ENCODE peak calls at places on chromosomes 16 and 17, in eight cellular contexts. R is uterus; H is H1; P is stimulated activated CD8-positive, alpha-beta memory T cell treated with anti-CD3 and anti-CD28 coated beads, Interleukin-15, amount 100 ng/mL, for 4 hours; K is stimulated activated effector memory CD8-positive, alpha-beta T cell treated with anti-CD3 and anti-CD28 coated beads, Interleukin-12 subunit alpha, Interleukin-12 subunit beta, amount 100 ng/mL, for 72 hours; E is GM03348; G is AG09319; N is H9. L is an unnamed sample.

GRCh38 chr16:89015271-89015859 is 38.4 kb upstream of the CBFA2T3 start:
- DNase-seq in R (no peak), H (no peak), P (no peak), K (no peak), E (no peak), G (no peak), N (no peak), L (no peak)

GRCh38 chr17:27651411-27652345 is 20.7 kb downstream of the LGALS9 start:
- DNase-seq in R (peak), H (peak), P (peak), K (peak), E (peak), G (no peak), N (peak), L (peak)

GRCh38 chr17:80036715-80037477 is 454 bp downstream of the CCDC40 start:
- DNase-seq in R (no peak), H (peak), P (no peak), K (peak), E (peak), G (no peak), N (peak), L (no peak)

GRCh38 chr17:44217738-44218343 is 1.6 kb downstream of the UBTF start:
- DNase-seq in R (no peak), H (no peak), P (no peak), K (no peak), E (no peak), G (no peak), N (no peak), L (no peak)

GRCh38 chr16:18804540-18804939 is 3.2 kb upstream of the ARL6IP1 start:
- DNase-seq in R (no peak), H (no peak), P (no peak), K (no peak), E (no peak), G (no peak), N (peak), L (no peak)

GRCh38 chr17:1073241-1073962 is 76.5 kb downstream of the TIMM22 start:
- DNase-seq in R (no peak), H (no peak), P (no peak), K (no peak), E (no peak), G (no peak), N (no peak), L (no peak)

GRCh38 chr16:29857133-29857760 is 5.8 kb downstream of the CDIPT start:
- DNase-seq in R (no peak), H (no peak), P (no peak), K (no peak), E (peak), G (peak), N (no peak), L (peak)

GRCh38 chr17:50593321-50593720 is 32.8 kb downstream of the CACNA1G start:
- DNase-seq in R (no peak), H (peak), P (no peak), K (no peak), E (no peak), G (no peak), N (peak), L (no peak)

GRCh38 chr17:10790491-10791401 is 13.2 kb downstream of the TMEM238L start:
- DNase-seq in R (no peak), H (no peak), P (no peak), K (no peak), E (no peak), G (no peak), N (no peak), L (no peak)

GRCh38 chr16:3643095-3643730 is 11.3 kb upstream of the DNASE1 start:
- DNase-seq in R (no peak), H (peak), P (no peak), K (no peak), E (no peak), G (no peak), N (no peak), L (no peak)

GRCh38 chr17:68709995-68710780 is 109.0 kb upstream of the FAM20A start:
- DNase-seq in R (peak), H (no peak), P (no peak), K (no peak), E (peak), G (peak), N (no peak), L (peak)

GRCh38 chr16:87490091-87490798 is 2.6 kb downstream of the ZCCHC14 start:
- DNase-seq in R (no peak), H (no peak), P (no peak), K (no peak), E (no peak), G (no peak), N (no peak), L (no peak)

GRCh38 chr16:26627958-26628357 is 438.8 kb upstream of the C16orf82 start:
- DNase-seq in R (no peak), H (no peak), P (no peak), K (no peak), E (no peak), G (no peak), N (no peak), L (no peak)

GRCh38 chr17:28706471-28707338 is 5.0 kb downstream of the PROCA1 start:
- DNase-seq in R (no peak), H (no peak), P (no peak), K (no peak), E (no peak), G (no peak), N (no peak), L (no peak)

GRCh38 chr17:49497147-49498036 is 2.3 kb downstream of the NGFR start:
- DNase-seq in R (no peak), H (peak), P (no peak), K (peak), E (peak), G (no peak), N (peak), L (peak)

GRCh38 chr17:41042953-41043352 is 1.7 kb upstream of the KRTAP1-1 start:
- DNase-seq in R (no peak), H (no peak), P (no peak), K (no peak), E (no peak), G (no peak), N (no peak), L (no peak)

GRCh38 chr16:82523786-82524185 is 103.0 kb upstream of the CDH13 start:
- DNase-seq in R (no peak), H (no peak), P (no peak), K (no peak), E (no peak), G (no peak), N (no peak), L (peak)

GRCh38 chr16:21159281-21159951 is 942 bp downstream of the LDAF1 start:
- DNase-seq in R (peak), H (peak), P (no peak), K (no peak), E (peak), G (no peak), N (peak), L (peak)

GRCh38 chr16:62876133-62876532 is 839.9 kb upstream of the CDH8 start:
- DNase-seq in R (no peak), H (no peak), P (no peak), K (no peak), E (no peak), G (no peak), N (no peak), L (no peak)

GRCh38 chr17:44082206-44082605 is 11.7 kb downstream of the G6PC3 start:
- DNase-seq in R (no peak), H (no peak), P (no peak), K (no peak), E (no peak), G (no peak), N (no peak), L (peak)

GRCh38 chr16:69301861-69302260 is 9.3 kb upstream of the VPS4A start:
- DNase-seq in R (no peak), H (no peak), P (no peak), K (no peak), E (no peak), G (no peak), N (no peak), L (no peak)

GRCh38 chr16:15772579-15773293 is 84.1 kb downstream of the MYH11 start:
- DNase-seq in R (no peak), H (no peak), P (no peak), K (no peak), E (no peak), G (no peak), N (no peak), L (no peak)

GRCh38 chr17:17849863-17850373 is 13.1 kb upstream of the SREBF1 start:
- DNase-seq in R (peak), H (no peak), P (peak), K (no peak), E (peak), G (no peak), N (peak), L (peak)

GRCh38 chr17:48915459-48916282 is 7.5 kb downstream of the UBE2Z start:
- DNase-seq in R (no peak), H (no peak), P (peak), K (peak), E (peak), G (peak), N (no peak), L (peak)

GRCh38 chr16:76228546-76229146 is 48.6 kb upstream of the CNTNAP4 start:
- DNase-seq in R (no peak), H (no peak), P (no peak), K (no peak), E (no peak), G (no peak), N (no peak), L (no peak)

GRCh38 chr16:14186007-14186953 is 115.2 kb downstream of the MRTFB start:
- DNase-seq in R (peak), H (peak), P (no peak), K (no peak), E (peak), G (peak), N (peak), L (peak)

GRCh38 chr17:50904522-50905459 is 38.6 kb upstream of the TOB1 start:
- DNase-seq in R (peak), H (peak), P (no peak), K (no peak), E (no peak), G (no peak), N (no peak), L (no peak)

GRCh38 chr16:73063284-73063733 is 15.4 kb upstream of the ZFHX3 start:
- DNase-seq in R (no peak), H (no peak), P (no peak), K (no peak), E (peak), G (no peak), N (peak), L (no peak)

GRCh38 chr16:11738742-11739544 is 3.7 kb downstream of the TXNDC11 start:
- DNase-seq in R (no peak), H (no peak), P (no peak), K (no peak), E (no peak), G (no peak), N (no peak), L (no peak)

GRCh38 chr16:81786321-81786720 is 7.2 kb downstream of the PLCG2 start:
- DNase-seq in R (no peak), H (no peak), P (no peak), K (no peak), E (no peak), G (no peak), N (no peak), L (peak)

GRCh38 chr17:1647802-1648581 is 1.7 kb downstream of the RILP start:
- DNase-seq in R (no peak), H (peak), P (no peak), K (no peak), E (peak), G (no peak), N (peak), L (no peak)

GRCh38 chr17:7914771-7915610 is 1.1 kb downstream of the RNF227 start:
- DNase-seq in R (peak), H (no peak), P (no peak), K (no peak), E (peak), G (no peak), N (no peak), L (peak)

GRCh38 chr17:14297161-14297851 is 3.6 kb upstream of the HS3ST3B1 start:
- DNase-seq in R (no peak), H (peak), P (no peak), K (no peak), E (peak), G (no peak), N (peak), L (peak)

GRCh38 chr17:63925615-63926014 is 6.5 kb downstream of the CD79B start:
- DNase-seq in R (no peak), H (no peak), P (no peak), K (no peak), E (no peak), G (no peak), N (no peak), L (no peak)

GRCh38 chr17:50060951-50061712 is 5.2 kb downstream of the ITGA3 start:
- DNase-seq in R (peak), H (no peak), P (no peak), K (no peak), E (peak), G (no peak), N (no peak), L (peak)

GRCh38 chr17:70655179-70655578 is 485.8 kb downstream of the KCNJ2 start:
- DNase-seq in R (no peak), H (no peak), P (no peak), K (no peak), E (no peak), G (no peak), N (no peak), L (no peak)

L was measured in iris pigment epithelial cell.